ENCODE peak calls at places on chromosome 15, in five cellular contexts. X is AG04450; G is activated CD8-positive, alpha-beta memory T cell treated with anti-CD3 and anti-CD28 coated beads, Interleukin-2, amount 50 U/mL, for 4 hours; B is fibroblast of mammary gland; S is fibroblast of pulmonary artery. O is an unnamed sample.

GRCh38 chr15:90597477-90598052 is 67.8 kb downstream of the CRTC3 start:
- DNase-seq in B (no peak), X (no peak), G (no peak), S (no peak), O (no peak)

GRCh38 chr15:88636654-88637053 is 2.2 kb upstream of the ISG20 start:
- DNase-seq in B (no peak), G (no peak), X (no peak), S (no peak), O (no peak)

GRCh38 chr15:100334015-100334414 is 7.8 kb downstream of the ADAMTS17 start:
- DNase-seq in X (no peak), S (no peak), B (no peak), G (no peak), O (no peak)

GRCh38 chr15:99135194-99135593 is 30.3 kb downstream of the SYNM start:
- DNase-seq in X (no peak), G (no peak), S (no peak), B (no peak), O (peak; percentile 37)

GRCh38 chr15:47429376-47429775 is 287.9 kb upstream of the SEMA6D start:
- DNase-seq in G (no peak), S (peak; percentile 63), X (no peak), B (no peak), O (peak; percentile 28)

GRCh38 chr15:83014205-83014653 is 2.8 kb upstream of the C15orf40 start:
- DNase-seq in B (no peak), S (no peak), X (no peak), G (no peak), O (no peak)

GRCh38 chr15:98083203-98083910 is 122.9 kb downstream of the ARRDC4 start:
- DNase-seq in X (no peak), G (no peak), S (no peak), B (no peak), O (no peak)

GRCh38 chr15:85974348-85974705 is 105.3 kb upstream of the AGBL1 start:
- DNase-seq in X (no peak), B (no peak), G (no peak), S (no peak), O (peak; percentile 22)

GRCh38 chr15:65303687-65304392 is 637 bp upstream of the RNU5B-1 start:
- DNase-seq in B (peak; percentile 57), X (peak; percentile 18), G (peak; percentile 71), S (peak; percentile 60), O (peak; percentile 56)

GRCh38 chr15:79402136-79402535 is 30.0 kb upstream of the MINAR1 start:
- DNase-seq in G (no peak), B (no peak), X (no peak), S (no peak), O (no peak)

GRCh38 chr15:52576692-52577091 is 7.9 kb upstream of the ARPP19 start:
- DNase-seq in G (no peak), S (no peak), X (no peak), B (no peak), O (no peak)

GRCh38 chr15:43514241-43515057 is 3.0 kb upstream of the MAP1A start:
- DNase-seq in G (no peak), X (no peak), B (peak; percentile 38), S (peak; percentile 26), O (no peak)

GRCh38 chr15:62067448-62068044 is 769 bp downstream of the C2CD4A start:
- DNase-seq in B (no peak), X (no peak), G (peak; percentile 28), S (peak; percentile 31), O (no peak)

GRCh38 chr15:65421360-65422215 is 1.2 kb downstream of the IGDCC4 start:
- DNase-seq in G (no peak), B (peak; percentile 66), X (peak; percentile 46), S (no peak), O (peak; percentile 94)